ENCODE peak calls at places on chromosomes 3 and 15, in eight cellular contexts. One of them, this sample, is unnamed.

GRCh38 chr3:58383904-58384303 is 49.7 kb downstream of the PDHB start:
- DNase-seq in stomach: no peak
- DNase-seq in foreskin fibroblast: peak; percentile 94
- DNase-seq in amniotic stem cell: peak; percentile 93
- DNase-seq in CD8-positive, alpha-beta memory T cell: no peak
- DNase-seq in tibial artery: peak; percentile 42
- DNase-seq in HEK293T: no peak
- DNase-seq in aorta: no peak
- DNase-seq in this sample: no peak

GRCh38 chr3:174675426-174675825 is 183.7 kb upstream of the NAALADL2 start:
- DNase-seq in stomach: no peak
- DNase-seq in foreskin fibroblast: no peak
- DNase-seq in amniotic stem cell: no peak
- DNase-seq in CD8-positive, alpha-beta memory T cell: no peak
- DNase-seq in tibial artery: no peak
- DNase-seq in HEK293T: no peak
- DNase-seq in aorta: no peak
- DNase-seq in this sample: no peak

GRCh38 chr3:148077318-148077923 is 620.3 kb upstream of the AGTR1 start:
- DNase-seq in stomach: no peak
- DNase-seq in foreskin fibroblast: peak; percentile 6
- DNase-seq in amniotic stem cell: no peak
- DNase-seq in CD8-positive, alpha-beta memory T cell: no peak
- DNase-seq in tibial artery: no peak
- DNase-seq in HEK293T: no peak
- DNase-seq in aorta: no peak
- DNase-seq in this sample: no peak

GRCh38 chr15:27410986-27411385 is 440.0 kb downstream of the GABRG3 start:
- DNase-seq in stomach: no peak
- DNase-seq in foreskin fibroblast: no peak
- DNase-seq in amniotic stem cell: no peak
- DNase-seq in CD8-positive, alpha-beta memory T cell: no peak
- DNase-seq in tibial artery: no peak
- DNase-seq in HEK293T: no peak
- DNase-seq in aorta: no peak
- DNase-seq in this sample: peak; percentile 67

GRCh38 chr15:22979069-22979698 is 984 bp downstream of the CYFIP1 start:
- DNase-seq in stomach: peak; percentile 72
- DNase-seq in foreskin fibroblast: no peak
- DNase-seq in amniotic stem cell: no peak
- DNase-seq in CD8-positive, alpha-beta memory T cell: no peak
- DNase-seq in tibial artery: peak; percentile 57
- DNase-seq in HEK293T: peak; percentile 34
- DNase-seq in aorta: peak; percentile 76
- DNase-seq in this sample: no peak

GRCh38 chr3:187209501-187209900 is 12.2 kb downstream of the RTP1 start:
- DNase-seq in stomach: no peak
- DNase-seq in foreskin fibroblast: no peak
- DNase-seq in amniotic stem cell: no peak
- DNase-seq in CD8-positive, alpha-beta memory T cell: no peak
- DNase-seq in tibial artery: no peak
- DNase-seq in HEK293T: no peak
- DNase-seq in aorta: no peak
- DNase-seq in this sample: no peak

GRCh38 chr15:48537277-48538113 is 108.0 kb downstream of the FBN1 start:
- DNase-seq in stomach: no peak
- DNase-seq in foreskin fibroblast: peak; percentile 67
- DNase-seq in amniotic stem cell: no peak
- DNase-seq in CD8-positive, alpha-beta memory T cell: no peak
- DNase-seq in tibial artery: no peak
- DNase-seq in HEK293T: no peak
- DNase-seq in aorta: no peak
- DNase-seq in this sample: no peak

GRCh38 chr15:84828433-84828908 is 11.3 kb downstream of the ALPK3 start:
- DNase-seq in stomach: no peak
- DNase-seq in foreskin fibroblast: no peak
- DNase-seq in amniotic stem cell: no peak
- DNase-seq in CD8-positive, alpha-beta memory T cell: no peak
- DNase-seq in tibial artery: no peak
- DNase-seq in HEK293T: no peak
- DNase-seq in aorta: peak; percentile 71
- DNase-seq in this sample: no peak

GRCh38 chr3:13397316-13397715 is 22.8 kb downstream of the NUP210 start:
- DNase-seq in stomach: no peak
- DNase-seq in foreskin fibroblast: no peak
- DNase-seq in amniotic stem cell: no peak
- DNase-seq in CD8-positive, alpha-beta memory T cell: no peak
- DNase-seq in tibial artery: no peak
- DNase-seq in HEK293T: no peak
- DNase-seq in aorta: no peak
- DNase-seq in this sample: no peak

GRCh38 chr3:140176526-140176925 is 241.5 kb downstream of the CLSTN2 start:
- DNase-seq in stomach: no peak
- DNase-seq in foreskin fibroblast: no peak
- DNase-seq in amniotic stem cell: peak; percentile 31
- DNase-seq in CD8-positive, alpha-beta memory T cell: no peak
- DNase-seq in tibial artery: no peak
- DNase-seq in HEK293T: no peak
- DNase-seq in aorta: no peak
- DNase-seq in this sample: no peak

GRCh38 chr3:143975549-143976152 is 4.0 kb downstream of the DIPK2A start:
- DNase-seq in stomach: no peak
- DNase-seq in foreskin fibroblast: peak; percentile 61
- DNase-seq in amniotic stem cell: peak; percentile 35
- DNase-seq in CD8-positive, alpha-beta memory T cell: no peak
- DNase-seq in tibial artery: no peak
- DNase-seq in HEK293T: peak; percentile 5
- DNase-seq in aorta: no peak
- DNase-seq in this sample: no peak

GRCh38 chr3:108471346-108471935 is 39.0 kb downstream of the MYH15 start:
- DNase-seq in stomach: no peak
- DNase-seq in foreskin fibroblast: peak; percentile 36
- DNase-seq in amniotic stem cell: no peak
- DNase-seq in CD8-positive, alpha-beta memory T cell: no peak
- DNase-seq in tibial artery: no peak
- DNase-seq in HEK293T: no peak
- DNase-seq in aorta: no peak
- DNase-seq in this sample: no peak

GRCh38 chr3:160023476-160023875 is 34.8 kb downstream of the IL12A start:
- DNase-seq in stomach: no peak
- DNase-seq in foreskin fibroblast: peak; percentile 82
- DNase-seq in amniotic stem cell: no peak
- DNase-seq in CD8-positive, alpha-beta memory T cell: no peak
- DNase-seq in tibial artery: no peak
- DNase-seq in HEK293T: no peak
- DNase-seq in aorta: no peak
- DNase-seq in this sample: no peak

GRCh38 chr3:115989927-115990326 is 366.6 kb downstream of the GAP43 start:
- DNase-seq in stomach: no peak
- DNase-seq in foreskin fibroblast: peak; percentile 55
- DNase-seq in amniotic stem cell: no peak
- DNase-seq in CD8-positive, alpha-beta memory T cell: no peak
- DNase-seq in tibial artery: no peak
- DNase-seq in HEK293T: no peak
- DNase-seq in aorta: no peak
- DNase-seq in this sample: no peak

GRCh38 chr3:61725851-61726333 is 164.5 kb downstream of the PTPRG start:
- DNase-seq in stomach: no peak
- DNase-seq in foreskin fibroblast: peak; percentile 18
- DNase-seq in amniotic stem cell: no peak
- DNase-seq in CD8-positive, alpha-beta memory T cell: no peak
- DNase-seq in tibial artery: no peak
- DNase-seq in HEK293T: peak; percentile 12
- DNase-seq in aorta: no peak
- DNase-seq in this sample: no peak

GRCh38 chr15:45728641-45729040 is 93.8 kb downstream of the SQOR start:
- DNase-seq in stomach: no peak
- DNase-seq in foreskin fibroblast: no peak
- DNase-seq in amniotic stem cell: no peak
- DNase-seq in CD8-positive, alpha-beta memory T cell: no peak
- DNase-seq in tibial artery: no peak
- DNase-seq in HEK293T: no peak
- DNase-seq in aorta: no peak
- DNase-seq in this sample: no peak

GRCh38 chr3:178454714-178455113 is 81.5 kb upstream of the KCNMB2 start:
- DNase-seq in stomach: no peak
- DNase-seq in foreskin fibroblast: no peak
- DNase-seq in amniotic stem cell: no peak
- DNase-seq in CD8-positive, alpha-beta memory T cell: no peak
- DNase-seq in tibial artery: peak; percentile 52
- DNase-seq in HEK293T: no peak
- DNase-seq in aorta: peak; percentile 68
- DNase-seq in this sample: no peak

GRCh38 chr3:152172465-152172864 is 96.3 kb upstream of the MBNL1 start:
- DNase-seq in stomach: no peak
- DNase-seq in foreskin fibroblast: peak; percentile 27
- DNase-seq in amniotic stem cell: no peak
- DNase-seq in CD8-positive, alpha-beta memory T cell: no peak
- DNase-seq in tibial artery: no peak
- DNase-seq in HEK293T: no peak
- DNase-seq in aorta: no peak
- DNase-seq in this sample: no peak

GRCh38 chr15:42101861-42102260 is 7.5 kb upstream of the PLA2G4D start:
- DNase-seq in stomach: no peak
- DNase-seq in foreskin fibroblast: no peak
- DNase-seq in amniotic stem cell: no peak
- DNase-seq in CD8-positive, alpha-beta memory T cell: no peak
- DNase-seq in tibial artery: no peak
- DNase-seq in HEK293T: no peak
- DNase-seq in aorta: no peak
- DNase-seq in this sample: no peak

GRCh38 chr15:45795487-45796069 is 160.7 kb downstream of the SQOR start:
- DNase-seq in stomach: peak; percentile 31
- DNase-seq in foreskin fibroblast: peak; percentile 23
- DNase-seq in amniotic stem cell: no peak
- DNase-seq in CD8-positive, alpha-beta memory T cell: no peak
- DNase-seq in tibial artery: no peak
- DNase-seq in HEK293T: peak; percentile 7
- DNase-seq in aorta: no peak
- DNase-seq in this sample: peak; percentile 70

GRCh38 chr3:57729339-57730039 is 26.6 kb upstream of the SLMAP start:
- DNase-seq in stomach: no peak
- DNase-seq in foreskin fibroblast: no peak
- DNase-seq in amniotic stem cell: no peak
- DNase-seq in CD8-positive, alpha-beta memory T cell: no peak
- DNase-seq in tibial artery: no peak
- DNase-seq in HEK293T: no peak
- DNase-seq in aorta: no peak
- DNase-seq in this sample: no peak

GRCh38 chr3:197031315-197032285 is 2.0 kb upstream of the MELTF start:
- DNase-seq in stomach: peak; percentile 70
- DNase-seq in foreskin fibroblast: peak; percentile 98
- DNase-seq in amniotic stem cell: no peak
- DNase-seq in CD8-positive, alpha-beta memory T cell: no peak
- DNase-seq in tibial artery: peak; percentile 89
- DNase-seq in HEK293T: no peak
- DNase-seq in aorta: peak; percentile 66
- DNase-seq in this sample: no peak

GRCh38 chr15:77506311-77507150 is 85.8 kb downstream of the HMG20A start:
- DNase-seq in stomach: peak; percentile 61
- DNase-seq in foreskin fibroblast: no peak
- DNase-seq in amniotic stem cell: no peak
- DNase-seq in CD8-positive, alpha-beta memory T cell: no peak
- DNase-seq in tibial artery: peak; percentile 54
- DNase-seq in HEK293T: no peak
- DNase-seq in aorta: no peak
- DNase-seq in this sample: peak; percentile 59

GRCh38 chr3:154953538-154953937 is 126.6 kb upstream of the MME start:
- DNase-seq in stomach: no peak
- DNase-seq in foreskin fibroblast: no peak
- DNase-seq in amniotic stem cell: no peak
- DNase-seq in CD8-positive, alpha-beta memory T cell: no peak
- DNase-seq in tibial artery: no peak
- DNase-seq in HEK293T: no peak
- DNase-seq in aorta: no peak
- DNase-seq in this sample: no peak